ENCODE peak calls at places on chromosomes 11 and 22, in seven cellular contexts. Y, Q, G, B, S, I and H are unnamed samples.
A peak's percentile ranks its signal among the peaks of the same experiment; 100 is the strongest.

GRCh38 chr22:44147821-44148574 is 32.7 kb upstream of the PARVG start:
- DNase-seq in Y (no peak), Q (no peak), G (no peak), B (no peak), S (no peak), I (no peak), H (no peak)

GRCh38 chr11:79018371-79018849 is 422.4 kb downstream of the TENM4 start:
- DNase-seq in Y (peak; percentile 85), Q (no peak), G (no peak), B (no peak), S (peak; percentile 80), I (no peak), H (peak; percentile 92)

GRCh38 chr11:72792437-72793021 is 1.3 kb downstream of the STARD10 start:
- DNase-seq in Y (no peak), Q (no peak), G (peak; percentile 67), B (peak; percentile 29), S (no peak), I (no peak), H (no peak)

GRCh38 chr22:43289551-43289963 is 53.6 kb downstream of the SCUBE1 start:
- DNase-seq in Y (no peak), Q (no peak), G (no peak), B (no peak), S (no peak), I (no peak), H (no peak)

GRCh38 chr11:66868726-66869291 is 11.9 kb downstream of the LRFN4 start:
- DNase-seq in Y (peak; percentile 94), Q (peak; percentile 85), G (peak; percentile 81), B (peak; percentile 89), S (no peak), I (peak; percentile 83), H (no peak)

GRCh38 chr11:15673408-15673811 is 558.7 kb downstream of the INSC start:
- DNase-seq in Y (no peak), Q (no peak), G (no peak), B (no peak), S (no peak), I (peak; percentile 8), H (no peak)

GRCh38 chr11:86218125-86219081 is 26.1 kb upstream of the EED start:
- DNase-seq in Y (peak; percentile 73), Q (peak; percentile 70), G (peak; percentile 73), B (peak; percentile 70), S (peak; percentile 41), I (peak; percentile 83), H (peak; percentile 79)

GRCh38 chr11:133919330-133920108 is 37.2 kb downstream of the IGSF9B start:
- DNase-seq in Y (no peak), Q (no peak), G (no peak), B (no peak), S (no peak), I (no peak), H (no peak)

DNA sequence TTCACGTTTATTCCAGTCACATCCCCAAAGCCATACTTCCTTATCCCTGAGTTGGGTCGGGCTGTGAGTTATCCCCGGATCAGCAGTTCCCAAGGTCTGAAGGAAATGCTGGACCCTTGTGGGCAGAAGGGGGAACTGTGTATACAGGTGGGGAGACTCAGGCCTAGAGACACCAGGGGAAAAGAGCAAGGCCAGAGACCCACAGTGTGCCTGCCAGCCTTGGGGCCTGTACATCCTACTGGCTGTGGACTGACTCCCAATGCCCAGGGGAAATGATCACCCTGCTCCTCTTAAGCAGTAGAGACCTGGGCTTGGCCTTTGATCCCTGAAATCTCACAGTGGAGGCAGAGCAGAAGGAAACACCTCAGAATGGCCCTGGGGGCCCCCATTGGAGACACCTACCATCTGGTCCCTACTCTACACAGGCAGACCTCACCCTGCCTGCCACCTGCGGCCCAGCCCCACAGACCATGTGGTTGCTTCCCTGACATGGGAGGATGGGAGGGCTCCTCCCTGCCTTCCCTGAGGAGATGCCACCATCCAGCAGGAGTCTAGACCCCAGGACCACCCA is 1.3 kb downstream of the SELENOM start:
- DNase-seq in Y (no peak), Q (no peak), G (no peak), B (no peak), S (no peak), I (peak; percentile 40), H (peak; percentile 38)
- TF ChIP-seq CTCF in Y (no peak), Q (no peak), G (no peak), B (no peak), S (peak; percentile 17), I (no peak), H (peak; percentile 14)

GRCh38 chr11:117300773-117301172 is 9.6 kb downstream of the BACE1-AS start:
- DNase-seq in Y (no peak), Q (no peak), G (no peak), B (no peak), S (no peak), I (no peak), H (peak; percentile 16)

GRCh38 chr11:117298195-117298594 is 7.0 kb downstream of the BACE1-AS start:
- DNase-seq in Y (no peak), Q (no peak), G (no peak), B (no peak), S (no peak), I (no peak), H (no peak)

GRCh38 chr11:117302228-117302627 is 11.1 kb downstream of the BACE1-AS start:
- DNase-seq in Y (no peak), Q (no peak), G (no peak), B (no peak), S (no peak), I (no peak), H (no peak)

GRCh38 chr11:117300301-117300700 is 9.2 kb downstream of the BACE1-AS start:
- DNase-seq in Y (peak; percentile 57), Q (peak; percentile 71), G (peak; percentile 89), B (peak; percentile 32), S (no peak), I (no peak), H (peak; percentile 15)

GRCh38 chr11:117299351-117300300 is 8.5 kb downstream of the BACE1-AS start:
- DNase-seq in Y (peak; percentile 87), Q (no peak), G (no peak), B (no peak), S (no peak), I (no peak), H (no peak)
- TF ChIP-seq CTCF in Y (no peak), Q (no peak), G (no peak), B (no peak), S (no peak), I (no peak), H (no peak)

GRCh38 chr11:81192516-81192915 is 1541.1 kb downstream of the FAM181B start:
- DNase-seq in Y (no peak), Q (no peak), G (no peak), B (no peak), S (no peak), I (no peak), H (no peak)

DNA sequence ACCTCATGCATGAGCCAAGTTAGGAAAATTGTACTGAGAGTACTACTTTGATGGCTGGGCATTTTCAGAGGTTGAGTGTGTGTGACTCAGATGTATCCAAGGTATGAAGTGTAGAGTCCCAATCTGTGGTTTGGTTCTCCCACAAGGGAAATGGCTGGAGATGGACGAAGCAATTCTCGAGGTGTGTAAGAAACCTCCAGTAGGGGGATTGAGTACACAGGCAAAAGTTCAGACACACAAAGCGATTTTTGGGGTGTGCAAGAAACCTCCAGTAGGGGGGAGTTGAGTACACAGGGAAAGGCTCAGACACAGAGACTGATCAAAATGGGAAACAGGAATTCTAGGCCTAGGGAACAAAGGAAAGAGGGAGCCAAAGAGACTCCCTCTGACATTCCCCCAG is 1536.3 kb downstream of the FAM181B start:
- DNase-seq in Y (peak; percentile 9), Q (no peak), G (no peak), B (no peak), S (no peak), I (no peak), H (no peak)
- TF ChIP-seq CTCF in Y (no peak), Q (no peak), G (no peak), B (no peak), S (no peak), I (no peak), H (no peak)

GRCh38 chr22:47776329-47776728 is 1013.9 kb downstream of the TBC1D22A start:
- DNase-seq in Y (no peak), Q (no peak), G (peak; percentile 62), B (no peak), S (no peak), I (no peak), H (no peak)
- TF ChIP-seq CTCF in Y (peak; percentile 33), Q (no peak), G (no peak), B (no peak), S (no peak), I (no peak), H (no peak)

GRCh38 chr11:65726660-65727059 is 6.1 kb upstream of the RNASEH2C start:
- DNase-seq in Y (no peak), Q (no peak), G (no peak), B (no peak), S (no peak), I (no peak), H (no peak)
- TF ChIP-seq CTCF in Y (no peak), Q (no peak), G (no peak), B (no peak), S (no peak), I (no peak), H (no peak)

GRCh38 chr11:36308577-36308976 is 12.5 kb downstream of the PRR5L start:
- DNase-seq in Y (no peak), Q (no peak), G (no peak), B (no peak), S (no peak), I (no peak), H (no peak)

GRCh38 chr11:36305047-36305446 is 9.0 kb downstream of the PRR5L start:
- DNase-seq in Y (no peak), Q (no peak), G (no peak), B (no peak), S (no peak), I (no peak), H (no peak)

GRCh38 chr11:36304349-36304748 is 8.3 kb downstream of the PRR5L start:
- DNase-seq in Y (no peak), Q (no peak), G (no peak), B (no peak), S (no peak), I (peak; percentile 15), H (no peak)

GRCh38 chr11:36309779-36310178 is 13.7 kb downstream of the PRR5L start:
- DNase-seq in Y (no peak), Q (no peak), G (no peak), B (no peak), S (no peak), I (no peak), H (no peak)

DNA sequence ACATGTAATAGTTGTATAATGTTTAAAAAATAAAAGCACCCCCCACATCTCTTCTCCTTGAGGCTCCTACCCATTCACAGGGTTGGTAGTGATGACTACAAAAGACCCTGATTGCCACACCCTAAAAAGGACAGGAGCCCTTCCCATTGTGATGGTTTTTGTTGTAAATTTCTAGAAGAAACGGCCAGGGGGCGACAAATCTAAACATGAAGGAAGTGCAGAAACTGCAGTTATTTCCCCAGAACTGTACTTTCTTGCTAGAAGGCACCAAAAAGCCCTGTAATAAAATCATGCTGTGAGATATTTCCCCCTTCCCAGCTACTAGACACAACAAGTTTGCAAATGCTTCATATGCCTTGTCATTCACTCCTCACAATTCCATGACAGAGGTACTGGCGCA is 10.8 kb downstream of the PRR5L start:
- DNase-seq in Y (peak; percentile 18), Q (no peak), G (no peak), B (no peak), S (no peak), I (no peak), H (peak; percentile 60)
- TF ChIP-seq CTCF in Y (peak; percentile 40), Q (peak; percentile 32), G (no peak), B (no peak), S (peak; percentile 37), I (no peak), H (peak; percentile 59)

GRCh38 chr11:114257621-114258558 is 38.3 kb upstream of the NNMT start:
- DNase-seq in Y (peak; percentile 79), Q (peak; percentile 74), G (no peak), B (no peak), S (no peak), I (no peak), H (peak; percentile 84)
- TF ChIP-seq CTCF in Y (peak; percentile 65), Q (peak; percentile 25), G (peak; percentile 10), B (no peak), S (no peak), I (no peak), H (peak; percentile 43)

GRCh38 chr11:60700689-60701508 is 1.5 kb downstream of the MS4A8 start:
- DNase-seq in Y (peak; percentile 37), Q (no peak), G (no peak), B (peak; percentile 41), S (no peak), I (peak; percentile 63), H (peak; percentile 2)
- TF ChIP-seq CTCF in Y (peak; percentile 67), Q (peak; percentile 38), G (peak; percentile 24), B (no peak), S (no peak), I (peak; percentile 34), H (peak; percentile 13)